ENCODE peak calls at places on chromosome 16, in five cellular contexts. M is tibial artery; L is Karpas-422; B is CD4-positive, alpha-beta memory T cell; H is stomach. I is an unnamed sample.
A peak's percentile ranks its signal among the peaks of the same experiment; 100 is the strongest.

GRCh38 chr16:17251496-17251895 is 219.3 kb downstream of the XYLT1 start:
- DNase-seq in H (no peak), B (no peak), L (no peak), M (no peak), I (no peak)

GRCh38 chr16:65176603-65177002 is 54.7 kb upstream of the CDH11 start:
- DNase-seq in M (no peak), L (no peak), H (no peak), B (no peak), I (peak; percentile 24)

GRCh38 chr16:4689864-4690704 is 3.3 kb upstream of the NUDT16L1 start:
- DNase-seq in L (no peak), M (no peak), B (no peak), H (no peak), I (no peak)

GRCh38 chr16:49631521-49632041 is 224.3 kb downstream of the ZNF423 start:
- DNase-seq in H (no peak), L (no peak), M (no peak), B (no peak), I (no peak)

GRCh38 chr16:53837421-53837820 is 133.5 kb downstream of the FTO start:
- DNase-seq in B (no peak), L (no peak), H (no peak), M (no peak), I (no peak)

GRCh38 chr16:53822936-53823529 is 119.1 kb downstream of the FTO start:
- DNase-seq in H (no peak), B (peak; percentile 77), M (no peak), L (peak; percentile 55), I (no peak)

GRCh38 chr16:49492090-49492801 is 118.6 kb downstream of the C16orf78 start:
- DNase-seq in H (peak; percentile 44), B (peak; percentile 18), M (peak; percentile 32), L (peak; percentile 69), I (peak; percentile 43)

GRCh38 chr16:89357055-89357454 is 133.3 kb downstream of the ANKRD11 start:
- DNase-seq in M (no peak), L (peak; percentile 48), B (no peak), H (no peak), I (no peak)

GRCh38 chr16:75476817-75477216 is 12.3 kb upstream of the TMEM170A start:
- DNase-seq in B (no peak), M (no peak), H (no peak), L (no peak), I (no peak)

GRCh38 chr16:28977703-28978641 is 3.4 kb downstream of the SPNS1 start:
- DNase-seq in H (no peak), B (no peak), L (no peak), M (no peak), I (no peak)

GRCh38 chr16:49822649-49823370 is 33.1 kb downstream of the ZNF423 start:
- DNase-seq in M (no peak), L (no peak), H (no peak), B (no peak), I (no peak)

GRCh38 chr16:88582912-88583575 is 12.8 kb downstream of the ZC3H18 start:
- DNase-seq in M (no peak), L (no peak), B (no peak), H (no peak), I (no peak)

GRCh38 chr16:2841606-2842339 is 11.7 kb downstream of the ZG16B start:
- DNase-seq in H (no peak), L (no peak), M (peak; percentile 12), B (no peak), I (no peak)

GRCh38 chr16:58243528-58244004 is 45.7 kb upstream of the CSNK2A2 start:
- DNase-seq in L (peak; percentile 90), H (no peak), M (no peak), B (no peak), I (no peak)

GRCh38 chr16:30112197-30113030 is 923 bp downstream of the GDPD3 start:
- DNase-seq in B (peak; percentile 35), M (peak; percentile 57), L (peak; percentile 91), H (peak; percentile 66), I (peak; percentile 61)

GRCh38 chr16:46743232-46743719 is 4.9 kb downstream of the MYLK3 start:
- DNase-seq in M (peak; percentile 32), H (no peak), L (peak; percentile 72), B (no peak), I (no peak)

GRCh38 chr16:56263711-56264608 is 72.7 kb downstream of the GNAO1 start:
- DNase-seq in M (no peak), B (no peak), H (no peak), L (no peak), I (no peak)

GRCh38 chr16:53061256-53061655 is 6.5 kb downstream of the CHD9 start:
- DNase-seq in H (no peak), B (no peak), L (no peak), M (no peak), I (no peak)

GRCh38 chr16:88759245-88759975 is 25.6 kb downstream of the PIEZO1 start:
- DNase-seq in M (no peak), H (peak; percentile 55), L (peak; percentile 74), B (peak; percentile 61), I (peak; percentile 84)

GRCh38 chr16:74297296-74297665 is 667 bp downstream of the PSMD7 start:
- DNase-seq in B (no peak), H (no peak), L (peak; percentile 85), M (no peak), I (no peak)

GRCh38 chr16:74076568-74076967 is 220.0 kb upstream of the PSMD7 start:
- DNase-seq in H (no peak), B (no peak), M (no peak), L (no peak), I (no peak)

DNA sequence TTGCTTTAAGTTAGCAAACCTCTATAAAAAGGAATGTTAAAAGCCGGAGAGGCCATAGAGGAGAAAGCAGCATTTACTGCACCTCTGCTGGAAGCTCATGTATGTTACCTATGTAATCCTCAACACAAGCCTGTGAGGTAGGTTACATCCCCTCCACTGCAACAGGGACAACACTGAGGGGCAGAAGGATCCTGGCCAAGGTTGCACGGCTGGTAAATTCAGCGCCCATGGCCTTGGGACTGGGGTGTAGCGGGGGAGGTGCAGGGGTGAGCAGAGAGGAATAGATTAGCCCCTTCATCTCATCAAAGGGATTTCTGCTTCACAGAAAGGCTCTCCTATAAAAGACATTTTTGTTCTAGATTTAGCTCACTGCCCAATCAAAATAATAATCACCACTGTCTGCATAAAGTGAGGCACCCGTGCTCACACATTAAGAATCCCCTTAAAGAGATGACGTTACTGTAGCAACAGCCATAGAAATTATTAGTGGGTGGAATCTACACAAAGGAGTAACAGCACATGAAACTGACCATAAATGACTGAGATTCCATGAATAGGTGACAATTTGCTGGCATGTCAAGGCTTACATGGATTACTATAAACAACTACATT is 3.3 kb downstream of the ZCCHC14 start:
- DNase-seq in B (no peak), M (no peak), L (no peak), H (no peak), I (no peak)
- H3K4me1 ChIP-seq in B (peaks cover 80% of the 10 kb centered on the region), M (peaks cover 79% of the 10 kb centered on the region), L (no peaks in the 10 kb centered on the region), H (peaks cover 62% of the 10 kb centered on the region), I (no peaks in the 10 kb centered on the region)

DNA sequence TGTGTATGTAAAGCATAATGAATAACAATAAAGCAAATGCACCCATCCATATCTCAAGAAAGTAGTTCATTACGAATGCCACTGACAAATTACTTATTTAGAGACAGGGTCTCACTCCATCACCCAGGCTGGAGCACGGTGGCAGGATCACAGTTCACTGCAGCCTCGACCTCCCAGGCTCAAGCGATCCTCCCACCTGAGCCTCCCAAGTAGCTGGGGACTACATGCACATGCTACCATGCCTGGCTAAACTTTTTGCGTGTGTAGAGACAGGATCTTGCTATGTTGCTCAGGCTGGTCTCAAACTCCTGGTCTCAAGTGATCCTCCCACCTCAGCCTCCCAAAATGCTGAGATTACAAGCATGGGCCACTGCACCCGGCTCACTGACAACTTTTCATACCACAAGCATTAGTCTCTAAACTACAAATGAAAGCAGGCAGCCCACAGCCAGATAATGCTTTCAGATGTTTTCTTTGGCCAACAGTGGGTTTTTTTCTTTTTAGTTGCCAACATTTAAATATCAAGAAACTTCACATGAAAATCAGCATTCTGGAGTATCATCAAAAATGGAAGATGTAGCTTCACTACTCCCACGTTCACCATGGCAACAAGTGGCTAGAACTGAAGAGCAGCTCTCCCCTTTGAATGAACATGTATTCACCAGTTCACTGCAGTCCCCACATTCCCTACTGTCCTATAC is 7.7 kb downstream of the ARHGAP17 start:
- DNase-seq in H (no peak), L (no peak), B (no peak), M (no peak), I (no peak)
- H3K4me1 ChIP-seq in H (peaks cover 34% of the 10 kb centered on the region), L (peaks cover 40% of the 10 kb centered on the region), B (peaks cover 53% of the 10 kb centered on the region), M (peaks cover 93% of the 10 kb centered on the region), I (no peaks in the 10 kb centered on the region)

GRCh38 chr16:85566502-85567100 is 46.5 kb upstream of the GSE1 start:
- DNase-seq in H (no peak), L (no peak), M (no peak), B (no peak), I (no peak)

GRCh38 chr16:85565796-85566501 is 47.2 kb upstream of the GSE1 start:
- DNase-seq in H (no peak), M (no peak), L (no peak), B (no peak), I (no peak)

GRCh38 chr16:85564277-85565051 is 48.7 kb upstream of the GSE1 start:
- DNase-seq in B (no peak), H (no peak), L (peak; percentile 68), M (no peak), I (no peak)

GRCh38 chr16:85563515-85564276 is 49.4 kb upstream of the GSE1 start:
- DNase-seq in H (peak; percentile 85), B (no peak), M (peak; percentile 84), L (no peak), I (peak; percentile 72)

DNA sequence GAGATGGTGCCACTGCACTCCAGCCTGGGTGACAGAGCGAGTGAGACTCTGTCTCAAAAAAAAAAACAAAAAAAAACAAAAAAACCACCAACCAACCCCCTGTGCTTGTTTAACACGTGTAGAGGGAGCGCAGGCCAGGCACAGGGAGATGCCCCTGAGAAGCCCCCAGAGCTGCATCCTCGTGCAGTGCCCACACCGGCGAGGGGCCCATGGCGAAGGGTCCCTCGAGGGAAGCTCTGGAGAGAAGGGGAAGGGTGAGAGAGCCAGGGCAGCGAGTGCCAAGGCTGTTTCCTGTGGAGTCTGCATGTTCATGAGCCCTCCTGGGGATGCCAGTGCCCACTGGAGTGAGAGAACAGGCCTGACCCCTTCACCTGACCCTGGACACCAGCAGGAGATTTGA is 47.8 kb upstream of the GSE1 start:
- DNase-seq in M (no peak), H (no peak), L (no peak), B (no peak), I (no peak)
- H3K4me1 ChIP-seq in M (peaks cover 40% of the 10 kb centered on the region), H (peaks cover 63% of the 10 kb centered on the region), L (peaks cover 11% of the 10 kb centered on the region), B (peaks cover 29% of the 10 kb centered on the region), I (peaks cover 7% of the 10 kb centered on the region)

DNA sequence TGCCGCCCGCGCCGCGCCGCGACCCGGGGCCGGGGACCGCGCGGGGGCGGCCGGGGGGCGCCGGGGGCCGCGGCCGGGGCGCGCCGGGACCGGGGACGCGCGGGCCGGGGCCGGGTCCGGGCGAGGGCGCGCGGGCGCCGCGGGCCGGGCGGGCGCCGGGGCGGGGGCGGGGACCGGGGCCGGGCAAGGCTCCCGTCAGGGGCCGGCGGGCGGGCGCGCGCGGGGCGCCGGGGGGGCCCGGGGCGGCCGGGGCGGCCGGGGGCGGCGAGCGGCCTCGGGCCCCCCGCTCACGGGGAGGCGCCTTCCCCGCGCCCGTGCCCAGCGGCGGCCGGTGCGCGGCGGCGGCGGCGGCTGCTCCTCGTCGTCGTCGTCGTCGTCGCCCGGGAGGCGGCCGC is 586 bp downstream of the ZCCHC14 start:
- DNase-seq in B (no peak), H (no peak), M (no peak), L (no peak), I (no peak)
- H3K4me1 ChIP-seq in B (peaks cover 69% of the 10 kb centered on the region), H (peaks cover 38% of the 10 kb centered on the region), M (peaks cover 52% of the 10 kb centered on the region), L (no peaks in the 10 kb centered on the region), I (no peaks in the 10 kb centered on the region)

DNA sequence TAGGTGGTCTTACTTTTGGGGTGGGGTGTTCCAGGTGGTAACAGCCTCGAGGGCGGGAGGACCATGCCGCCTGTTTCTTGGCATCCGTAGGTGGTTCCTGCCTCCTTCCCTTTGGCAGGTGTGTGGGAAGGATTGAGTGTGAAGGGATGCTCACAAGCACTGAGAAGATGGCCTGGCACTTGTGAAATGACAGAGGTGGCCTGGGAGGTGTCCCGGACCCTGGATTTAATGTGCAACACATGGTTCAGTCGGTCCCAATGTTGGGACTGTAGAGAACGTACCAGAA is 165.8 kb upstream of the FOXF1 start:
- DNase-seq in B (no peak), L (no peak), M (no peak), H (no peak), I (no peak)
- H3K4me1 ChIP-seq in B (no peaks in the 10 kb centered on the region), L (no peaks in the 10 kb centered on the region), M (peaks cover 22% of the 10 kb centered on the region), H (peaks cover 14% of the 10 kb centered on the region), I (no peaks in the 10 kb centered on the region)